ENCODE peak calls at places on chromosomes 5 and 9, in five cellular contexts. Q, C, G, W and R are unnamed samples. For H3K27me3, the result is how much of the 10 kb centered on the place peaks cover.

GRCh38 chr9:4262735-4263141 is 37.1 kb downstream of the GLIS3 start:
- DNase-seq in W (peak), Q (no peak), C (no peak), G (no peak), R (no peak)

GRCh38 chr9:4306066-4306787 is 6.4 kb upstream of the GLIS3 start:
- DNase-seq in C (no peak), G (no peak), Q (no peak), W (peak), R (no peak)

GRCh38 chr9:14941487-14941886 is 31.3 kb upstream of the FREM1 start:
- DNase-seq in G (no peak), C (no peak), W (no peak), Q (no peak), R (no peak)

GRCh38 chr5:39696672-39697398 is 272.1 kb upstream of the DAB2 start:
- DNase-seq in G (no peak), C (no peak), W (no peak), Q (no peak), R (no peak)

GRCh38 chr9:3962467-3962866 is 337.4 kb downstream of the GLIS3 start:
- DNase-seq in C (no peak), W (peak), Q (no peak), G (no peak), R (no peak)

GRCh38 chr5:65946198-65946745 is 19.9 kb downstream of the ERBIN start:
- DNase-seq in W (no peak), Q (no peak), C (no peak), G (no peak), R (no peak)

GRCh38 chr9:103991698-103992097 is 102.4 kb upstream of the SMC2 start:
- DNase-seq in Q (no peak), W (no peak), G (no peak), C (no peak), R (no peak)

GRCh38 chr9:68653141-68653595 is 51.9 kb upstream of the PIP5K1B start:
- DNase-seq in Q (no peak), G (no peak), C (no peak), W (no peak), R (no peak)

GRCh38 chr9:121169094-121169601 is 32.5 kb downstream of the RAB14 start:
- DNase-seq in G (no peak), Q (no peak), W (peak), C (no peak), R (peak)

GRCh38 chr5:175045820-175046219 is 321.4 kb downstream of the MSX2 start:
- DNase-seq in G (no peak), C (no peak), W (no peak), Q (no peak), R (no peak)

GRCh38 chr9:73116030-73116429 is 35.6 kb upstream of the ANXA1 start:
- DNase-seq in Q (no peak), C (no peak), W (peak), G (no peak), R (no peak)

GRCh38 chr9:37430841-37431597 is 8.5 kb downstream of the GRHPR start:
- DNase-seq in Q (no peak), G (no peak), W (peak), C (no peak), R (no peak)
- TF ChIP-seq CTCF in Q (peak), G (no peak), W (peak), C (no peak), R (no peak)

GRCh38 chr5:170368593-170368992 is 20.6 kb downstream of the KCNMB1 start:
- DNase-seq in W (no peak), G (no peak), C (no peak), Q (no peak), R (no peak)
- H3K27me3 ChIP-seq in W (under half), G (under half), C (under half), Q (under half), R (under half)

GRCh38 chr9:134846699-134847098 is 33.9 kb upstream of the FCN2 start:
- DNase-seq in W (no peak), G (no peak), Q (no peak), C (no peak), R (no peak)

GRCh38 chr9:134846187-134846586 is 34.4 kb upstream of the FCN2 start:
- DNase-seq in G (no peak), Q (no peak), W (no peak), C (no peak), R (no peak)

GRCh38 chr9:134843740-134844139 is 36.9 kb upstream of the FCN2 start:
- DNase-seq in C (no peak), W (no peak), G (no peak), Q (no peak), R (no peak)

GRCh38 chr9:134847138-134847537 is 33.5 kb upstream of the FCN2 start:
- DNase-seq in W (no peak), G (no peak), C (no peak), Q (no peak), R (no peak)

GRCh38 chr9:134844821-134845220 is 35.8 kb upstream of the FCN2 start:
- DNase-seq in W (no peak), Q (no peak), G (no peak), C (no peak), R (no peak)
- TF ChIP-seq CTCF in W (no peak), Q (no peak), G (no peak), C (no peak), R (no peak)

GRCh38 chr5:102107865-102108264 is 188.2 kb downstream of the SLCO4C1 start:
- DNase-seq in C (no peak), Q (no peak), W (no peak), G (no peak), R (no peak)
- H3K27me3 ChIP-seq in C (under half), Q (under half), W (under half), G (under half), R (under half)

DNA sequence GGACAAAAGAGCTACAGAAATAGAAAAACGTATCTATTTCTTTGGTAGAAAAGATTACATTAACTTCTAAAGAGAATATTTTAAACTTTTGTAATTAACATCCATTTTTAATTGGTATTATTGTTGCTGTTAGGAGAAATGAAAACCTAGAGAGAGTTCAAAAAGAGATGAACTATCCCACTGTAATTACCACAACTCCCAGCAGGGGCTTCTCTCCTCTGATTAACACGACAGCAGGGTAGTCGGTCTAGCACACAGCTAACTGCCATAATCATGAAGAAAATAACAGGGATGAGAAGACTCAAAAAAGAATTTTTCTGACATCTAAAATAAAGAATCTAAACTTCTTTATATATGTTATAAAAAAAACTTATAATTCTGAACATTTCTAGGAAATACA is 86.2 kb upstream of the CDH9 start:
- DNase-seq in G (no peak), Q (no peak), C (no peak), W (peak), R (no peak)
- TF ChIP-seq CTCF in G (no peak), Q (no peak), C (no peak), W (peak), R (no peak)

DNA sequence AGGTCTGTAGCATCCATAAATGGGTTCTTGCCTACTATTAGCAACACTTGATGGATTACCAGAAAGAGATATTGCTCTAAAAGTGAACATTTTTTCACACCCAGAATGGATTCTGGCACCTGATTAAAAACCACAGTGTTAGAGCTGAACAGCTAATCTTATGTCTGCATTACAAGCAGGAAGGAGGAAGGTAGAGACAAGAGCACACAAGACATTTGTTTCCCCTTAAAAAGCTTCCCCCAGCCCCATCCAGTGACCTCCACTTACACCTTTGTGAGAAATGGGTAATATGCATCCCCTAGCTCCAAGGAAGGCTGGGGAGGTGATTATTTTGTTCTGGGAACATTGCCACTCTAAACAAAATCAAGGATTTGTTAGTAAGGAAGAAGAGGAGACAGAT is 12.0 kb upstream of the TRIM36 start:
- DNase-seq in Q (no peak), G (no peak), C (no peak), W (no peak), R (no peak)
- H3K27me3 ChIP-seq in Q (under half), G (under half), C (half or more), W (half or more), R (half or more)

DNA sequence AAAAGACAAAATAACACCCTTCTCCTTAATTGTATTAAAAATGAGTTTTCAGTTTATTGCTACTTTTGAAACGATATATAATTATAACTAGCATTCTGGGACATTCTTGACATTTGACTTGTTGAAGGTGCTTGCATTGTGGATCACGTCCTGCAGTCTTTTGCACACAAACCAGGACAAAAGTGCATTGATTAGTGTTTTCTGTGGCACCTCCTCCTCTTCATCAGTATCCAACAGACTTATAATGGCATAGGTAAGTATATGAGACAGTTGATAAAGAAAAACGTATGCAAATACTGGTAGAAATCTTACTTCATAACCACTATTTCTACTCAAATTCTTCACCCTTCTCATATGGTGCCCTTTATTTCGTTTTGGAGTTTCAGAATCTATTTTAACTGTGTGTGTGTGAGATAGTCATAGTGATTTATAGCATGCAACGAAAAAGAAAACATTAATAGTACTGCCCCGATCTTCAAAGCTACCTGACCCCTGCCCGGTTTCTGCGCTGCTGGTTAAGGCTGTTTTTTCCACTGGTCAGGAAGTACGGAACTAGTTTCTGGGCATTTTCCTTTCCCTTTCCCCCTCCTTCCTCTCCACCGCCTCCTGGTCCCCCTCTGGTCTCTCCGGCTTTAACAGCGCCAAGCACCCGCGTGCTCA is 639 bp upstream of the RASA1 start:
- DNase-seq in W (no peak), Q (no peak), C (no peak), G (no peak), R (no peak)
- TF ChIP-seq CTCF in W (no peak), Q (no peak), C (no peak), G (no peak), R (no peak)

GRCh38 chr5:20649966-20650365 is 662.0 kb upstream of the CDH18 start:
- DNase-seq in Q (no peak), W (no peak), G (no peak), C (no peak), R (no peak)

GRCh38 chr5:20655211-20655610 is 667.2 kb upstream of the CDH18 start:
- DNase-seq in W (no peak), G (no peak), Q (no peak), C (no peak), R (no peak)

GRCh38 chr5:20654033-20654432 is 666.0 kb upstream of the CDH18 start:
- DNase-seq in G (no peak), W (no peak), C (no peak), Q (no peak), R (no peak)

GRCh38 chr5:20656262-20656661 is 668.3 kb upstream of the CDH18 start:
- DNase-seq in G (no peak), Q (no peak), W (no peak), C (no peak), R (no peak)

GRCh38 chr5:20654746-20655145 is 666.7 kb upstream of the CDH18 start:
- DNase-seq in Q (no peak), C (no peak), G (no peak), W (no peak), R (no peak)
- H3K27me3 ChIP-seq in Q (under half), C (under half), G (under half), W (under half), R (under half)